ENCODE peak calls at places on chromosomes 6 and 20, in six cellular contexts. S, C, G, E, B and D are unnamed samples.

GRCh38 chr6:132253211-132253610 is 148.1 kb downstream of the MOXD1 start:
- DNase-seq in S (no peak), C (no peak), G (no peak), E (no peak), B (no peak), D (no peak)

GRCh38 chr6:152334555-152334954 is 302.6 kb downstream of the SYNE1 start:
- DNase-seq in S (no peak), C (no peak), G (no peak), E (no peak), B (no peak), D (no peak)

GRCh38 chr20:2299301-2299700 is 3.5 kb downstream of the TGM3 start:
- DNase-seq in S (no peak), C (no peak), G (peak), E (no peak), B (no peak), D (no peak)

GRCh38 chr6:143955971-143956370 is 52.1 kb downstream of the PLAGL1 start:
- DNase-seq in S (no peak), C (no peak), G (no peak), E (no peak), B (no peak), D (no peak)

GRCh38 chr20:18705490-18705889 is 108.1 kb upstream of the SCP2D1 start:
- DNase-seq in S (no peak), C (no peak), G (no peak), E (no peak), B (no peak), D (peak)

GRCh38 chr20:55471052-55472006 is 534.0 kb downstream of the CBLN4 start:
- DNase-seq in S (no peak), C (no peak), G (no peak), E (no peak), B (no peak), D (no peak)

GRCh38 chr6:81929828-81930227 is 177.3 kb upstream of the TENT5A start:
- DNase-seq in S (no peak), C (no peak), G (no peak), E (no peak), B (no peak), D (no peak)

GRCh38 chr6:29828471-29828797 is 809 bp downstream of the HLA-G start:
- DNase-seq in S (no peak), C (no peak), G (no peak), E (no peak), B (no peak), D (no peak)

GRCh38 chr6:51613558-51613957 is 473.9 kb downstream of the PKHD1 start:
- DNase-seq in S (no peak), C (no peak), G (no peak), E (no peak), B (no peak), D (no peak)

GRCh38 chr6:91634791-91635190 is 1047.9 kb upstream of the MAP3K7 start:
- DNase-seq in S (no peak), C (no peak), G (no peak), E (no peak), B (no peak), D (no peak)

GRCh38 chr6:109093732-109094131 is 914 bp downstream of the SESN1 start:
- DNase-seq in S (no peak), C (no peak), G (no peak), E (no peak), B (no peak), D (no peak)

GRCh38 chr20:1902188-1902587 is 7.0 kb downstream of the SIRPA start:
- DNase-seq in S (no peak), C (no peak), G (no peak), E (no peak), B (no peak), D (no peak)

GRCh38 chr6:37739618-37740017 is 41.9 kb upstream of the MDGA1 start:
- DNase-seq in S (no peak), C (no peak), G (no peak), E (no peak), B (no peak), D (no peak)

GRCh38 chr20:51368461-51369211 is 173.9 kb downstream of the NFATC2 start:
- DNase-seq in S (no peak), C (no peak), G (peak), E (no peak), B (no peak), D (no peak)

GRCh38 chr6:40997256-40997957 is 41.6 kb downstream of the UNC5CL start:
- DNase-seq in S (no peak), C (peak), G (no peak), E (no peak), B (no peak), D (peak)

GRCh38 chr6:130216630-130217029 is 6.1 kb downstream of the SAMD3 start:
- DNase-seq in S (no peak), C (no peak), G (no peak), E (no peak), B (no peak), D (no peak)

GRCh38 chr6:96015791-96016776 is at the start of gene FUT9:
- DNase-seq in S (no peak), C (no peak), G (peak), E (no peak), B (no peak), D (no peak)

GRCh38 chr6:28443112-28443773 is at the start of gene ZSCAN23:
- DNase-seq in S (peak), C (no peak), G (peak), E (peak), B (peak), D (peak)
- TF ChIP-seq POLR2A in S (no peak), C (no peak), G (no peak), E (no peak), B (no peak), D (peak)

DNA sequence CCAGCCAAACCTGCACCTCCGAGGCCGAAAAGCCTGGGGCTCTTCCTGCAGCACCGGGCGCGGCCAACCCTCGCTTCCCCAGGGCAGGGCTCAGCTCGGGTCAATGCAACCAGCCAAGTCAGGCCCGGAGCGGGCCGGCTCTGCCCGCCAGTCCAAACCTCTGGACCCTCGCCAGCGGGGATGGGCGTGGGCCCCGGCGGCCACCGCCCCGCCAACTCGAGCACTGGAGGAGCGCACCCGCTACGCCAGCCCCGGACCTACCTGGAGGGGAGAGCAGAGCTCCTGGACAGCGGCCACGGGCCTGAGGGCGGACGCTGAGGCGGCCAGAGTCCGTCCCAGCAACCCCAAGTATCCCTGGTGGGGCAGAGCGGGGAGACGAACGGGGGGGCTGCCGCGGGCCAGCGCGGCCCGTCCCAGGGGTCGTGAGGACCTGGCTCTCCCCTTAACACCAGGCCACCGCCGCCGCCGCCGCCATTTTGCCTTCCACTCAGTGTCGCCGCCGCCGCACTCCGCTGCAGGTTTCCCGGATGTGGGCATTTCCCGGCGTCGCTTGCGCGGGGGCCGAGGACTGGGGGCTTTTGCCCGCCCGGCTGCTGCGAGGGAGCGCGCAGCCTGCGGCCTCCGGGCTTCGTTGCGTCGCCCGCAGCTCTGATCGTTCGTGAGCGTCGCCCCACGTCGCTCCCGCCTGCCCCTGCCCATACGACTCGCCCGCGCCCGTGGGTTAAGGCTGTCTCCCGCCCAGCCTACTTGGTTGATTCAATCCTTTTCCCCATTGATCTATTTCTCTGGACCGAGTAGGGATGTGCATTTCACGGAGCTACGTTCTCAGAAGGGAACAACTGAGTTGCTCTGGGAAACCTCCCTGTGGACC is at the start of gene LATS1:
- DNase-seq in S (peak), C (peak), G (peak), E (peak), B (peak), D (peak)
- TF ChIP-seq POLR2A in S (peak), C (peak), G (peak), E (no peak), B (peak), D (peak)

DNA sequence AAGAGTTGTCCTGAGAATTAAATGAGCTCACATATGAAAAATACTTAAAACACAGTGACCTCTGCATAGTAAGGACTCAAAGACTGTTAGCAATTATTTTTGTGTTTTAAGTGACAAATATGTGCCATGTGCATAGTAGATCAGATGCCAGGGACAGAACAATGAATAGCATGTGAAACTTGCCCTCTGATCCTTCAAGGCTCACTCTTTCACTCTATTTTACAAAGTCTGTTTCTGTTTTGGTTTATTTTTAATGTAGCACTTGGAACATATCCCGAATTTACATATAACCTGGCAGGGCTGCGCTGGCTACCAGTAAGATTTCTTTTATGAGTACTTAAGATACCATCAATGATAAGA is 135.5 kb upstream of the TNFAIP3 start:
- DNase-seq in S (no peak), C (no peak), G (no peak), E (no peak), B (no peak), D (no peak)
- TF ChIP-seq POLR2A in S (no peak), C (no peak), G (no peak), E (no peak), B (no peak), D (no peak)

GRCh38 chr20:64049060-64049886 is at the start of gene SOX18:
- DNase-seq in S (no peak), C (no peak), G (peak), E (peak), B (no peak), D (no peak)
- TF ChIP-seq POLR2A in S (no peak), C (no peak), G (no peak), E (no peak), B (no peak), D (peak)

GRCh38 chr6:35474129-35474977 is 6.2 kb downstream of the RPL10A start:
- DNase-seq in S (no peak), C (no peak), G (no peak), E (no peak), B (no peak), D (no peak)
- TF ChIP-seq POLR2A in S (no peak), C (no peak), G (no peak), E (no peak), B (no peak), D (no peak)